ENCODE peak calls at places on chromosomes 13 and 19, in eight cellular contexts. C is CD8-positive, alpha-beta T cell; Y is body of pancreas; W is SJSA1; E is CD8-positive, alpha-beta memory T cell; N is aorta; M is BJ; B is transverse colon. D is an unnamed sample.

GRCh38 chr19:38718747-38719543 is 25.3 kb downstream of the CAPN12 start:
- DNase-seq in B (no peak), E (no peak), N (peak), C (no peak), W (no peak), M (no peak), Y (peak), D (no peak)

GRCh38 chr13:40341086-40341471 is 325.4 kb downstream of the FOXO1 start:
- DNase-seq in E (no peak), C (no peak), M (no peak), N (no peak), Y (no peak), B (no peak), W (no peak), D (no peak)

GRCh38 chr19:36010402-36010801 is 1.8 kb upstream of the SYNE4 start:
- DNase-seq in M (no peak), Y (no peak), B (no peak), W (no peak), N (no peak), C (no peak), E (no peak), D (no peak)

GRCh38 chr19:55632463-55632834 is 8.1 kb upstream of the ZNF784 start:
- DNase-seq in N (peak), E (peak), W (peak), B (peak), Y (peak), M (no peak), C (peak), D (peak)

GRCh38 chr19:41646589-41647204 is 19.8 kb upstream of the CEACAM4 start:
- DNase-seq in N (no peak), Y (peak), E (no peak), C (peak), M (no peak), B (no peak), W (no peak), D (no peak)

GRCh38 chr13:44188257-44188656 is 185.4 kb upstream of the SERP2 start:
- DNase-seq in W (peak), C (no peak), Y (no peak), N (no peak), E (no peak), B (no peak), M (no peak), D (peak)

GRCh38 chr13:97191615-97192014 is 30.5 kb upstream of the MBNL2 start:
- DNase-seq in W (no peak), B (no peak), C (no peak), N (no peak), E (no peak), M (no peak), Y (no peak), D (no peak)

GRCh38 chr19:42198676-42199439 is 18.6 kb downstream of the DEDD2 start:
- DNase-seq in W (no peak), B (peak), M (no peak), C (peak), N (peak), E (peak), Y (no peak), D (no peak)

GRCh38 chr19:16057062-16057461 is 19.2 kb upstream of the TPM4 start:
- DNase-seq in B (no peak), W (no peak), C (no peak), E (no peak), N (no peak), M (no peak), Y (no peak), D (no peak)

GRCh38 chr19:40411958-40412499 is 1.1 kb downstream of the PRX start:
- DNase-seq in W (no peak), E (no peak), B (no peak), M (no peak), C (no peak), Y (no peak), N (no peak), D (no peak)

GRCh38 chr19:40411125-40411842 is 1.9 kb downstream of the PRX start:
- DNase-seq in C (no peak), B (peak), W (no peak), N (no peak), E (no peak), M (no peak), Y (no peak), D (no peak)

GRCh38 chr19:40412866-40413265 is 312 bp downstream of the PRX start:
- DNase-seq in M (no peak), Y (no peak), C (no peak), N (no peak), W (no peak), E (no peak), B (no peak), D (no peak)

GRCh38 chr19:40414536-40415535 is 1.7 kb upstream of the PRX start:
- DNase-seq in B (no peak), C (no peak), N (no peak), W (no peak), E (no peak), Y (no peak), M (no peak), D (no peak)

DNA sequence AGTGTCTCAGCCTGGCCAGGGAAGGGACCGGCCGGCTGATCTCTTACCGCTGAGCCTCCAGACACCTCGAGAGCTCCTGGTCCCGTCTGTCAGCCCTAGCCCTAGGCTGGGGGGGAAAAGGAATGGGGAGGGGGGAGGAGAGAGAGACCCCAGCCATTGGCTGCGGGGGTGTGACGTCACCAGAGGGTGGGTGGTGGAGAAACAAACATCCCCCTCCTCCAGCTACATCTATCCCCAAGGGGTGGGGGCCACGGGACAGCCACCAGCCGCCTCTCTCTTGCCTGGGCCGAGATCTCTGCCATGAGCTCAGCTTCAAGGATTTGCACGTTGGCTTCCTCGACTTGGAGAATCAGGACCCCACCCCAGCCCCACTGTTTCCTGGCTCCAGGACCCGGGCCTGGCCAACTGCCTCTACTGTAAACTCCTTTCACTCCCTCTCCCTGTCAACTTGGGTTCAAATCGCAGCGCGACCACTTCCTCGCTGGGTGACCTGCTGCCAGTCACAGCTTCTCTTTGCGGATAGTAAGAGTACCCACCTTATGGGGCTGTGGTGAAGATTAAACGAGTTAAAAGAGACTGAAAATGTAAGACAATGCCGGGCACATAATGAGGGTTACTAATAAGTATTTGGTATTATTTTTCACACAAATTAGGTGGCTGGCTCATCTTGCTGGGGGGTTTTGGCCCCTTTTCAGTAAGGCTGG is at the start of gene PRX:
- DNase-seq in Y (no peak), E (no peak), W (no peak), M (no peak), B (no peak), N (no peak), C (no peak), D (no peak)
- H3K4me3 ChIP-seq in Y (no peak), E (no peak), W (no peak), M (no peak), B (no peak), N (no peak), C (no peak), D (no peak)

GRCh38 chr13:65309906-65310305 is 1920.2 kb downstream of the PCDH9 start:
- DNase-seq in E (no peak), N (no peak), W (no peak), Y (no peak), B (no peak), C (no peak), M (no peak), D (no peak)

GRCh38 chr13:65302691-65303090 is 1927.4 kb downstream of the PCDH9 start:
- DNase-seq in B (no peak), N (no peak), Y (no peak), E (no peak), W (no peak), C (no peak), M (no peak), D (no peak)

GRCh38 chr13:65310663-65311328 is 1919.3 kb downstream of the PCDH9 start:
- DNase-seq in C (no peak), Y (no peak), W (no peak), M (no peak), E (no peak), N (no peak), B (no peak), D (no peak)

DNA sequence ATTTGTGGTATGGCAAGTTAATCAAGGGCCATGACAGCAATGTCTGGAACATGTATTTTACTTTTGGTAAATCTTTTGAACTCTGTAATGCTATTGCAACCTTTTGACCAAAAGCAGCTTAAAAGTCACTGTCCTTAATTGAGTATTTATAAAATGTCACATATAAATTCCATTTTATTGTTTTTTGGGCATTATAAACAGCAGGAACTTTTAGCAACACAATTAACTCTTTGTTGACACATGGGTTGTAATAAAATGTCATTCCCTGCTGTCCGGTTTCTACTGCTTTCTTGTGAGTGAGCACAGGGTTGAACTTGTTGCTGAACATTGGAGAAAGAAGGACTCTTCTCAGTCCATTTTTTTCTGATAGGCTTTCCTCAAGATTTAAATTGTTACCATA is 1923.1 kb downstream of the PCDH9 start:
- DNase-seq in E (no peak), B (no peak), Y (no peak), M (no peak), C (no peak), N (no peak), W (no peak), D (no peak)
- H3K4me3 ChIP-seq in E (no peak), B (no peak), Y (no peak), M (no peak), C (no peak), N (no peak), W (no peak), D (no peak)

GRCh38 chr13:98921786-98922185 is 56.1 kb downstream of the DOCK9 start:
- DNase-seq in N (no peak), C (no peak), M (no peak), Y (no peak), B (no peak), E (no peak), W (peak), D (no peak)
- H3K4me3 ChIP-seq in N (no peak), C (no peak), M (no peak), Y (no peak), B (no peak), E (no peak), W (no peak), D (no peak)

GRCh38 chr13:83048419-83048818 is 833.9 kb downstream of the SLITRK1 start:
- DNase-seq in C (no peak), M (peak), Y (no peak), W (no peak), N (no peak), B (no peak), E (no peak), D (peak)
- H3K4me3 ChIP-seq in C (no peak), M (no peak), Y (no peak), W (no peak), N (no peak), B (no peak), E (no peak), D (no peak)

GRCh38 chr19:12789098-12789903 is 2.0 kb upstream of the JUNB start:
- DNase-seq in M (no peak), C (no peak), N (peak), W (no peak), B (no peak), Y (no peak), E (no peak), D (no peak)
- H3K4me3 ChIP-seq in M (peak), C (peak), N (peak), W (peak), B (peak), Y (no peak), E (no peak), D (peak)

GRCh38 chr19:12034196-12034595 is 1.3 kb downstream of the ZNF433 start:
- DNase-seq in N (no peak), E (no peak), W (no peak), M (no peak), Y (peak), C (no peak), B (no peak), D (peak)
- H3K4me3 ChIP-seq in N (no peak), E (no peak), W (no peak), M (no peak), Y (no peak), C (no peak), B (no peak), D (peak)

GRCh38 chr19:13018037-13018914 is 23.0 kb downstream of the NFIX start:
- DNase-seq in M (no peak), E (no peak), N (peak), C (no peak), Y (peak), W (no peak), B (peak), D (no peak)
- H3K4me3 ChIP-seq in M (no peak), E (no peak), N (no peak), C (no peak), Y (no peak), W (no peak), B (no peak), D (no peak)

GRCh38 chr13:31742102-31742695 is 2.9 kb downstream of the RXFP2 start:
- DNase-seq in M (no peak), Y (peak), W (peak), B (peak), E (peak), C (peak), N (peak), D (no peak)
- H3K4me3 ChIP-seq in M (no peak), Y (no peak), W (no peak), B (no peak), E (no peak), C (no peak), N (no peak), D (no peak)